ENCODE peak calls at places on chromosomes 5 and 9, in four cellular contexts. One of them, this sample, is unnamed.

GRCh38 chr9:136209232-136209631 is 4.3 kb upstream of the LHX3 start:
- DNase-seq in adipocyte: no peak
- DNase-seq in endodermal cell: no peak
- DNase-seq in T-helper 1 cell: no peak
- DNase-seq in this sample: no peak

GRCh38 chr5:135632806-135633205 is 54.0 kb upstream of the CXCL14 start:
- DNase-seq in adipocyte: no peak
- DNase-seq in endodermal cell: peak; percentile 10
- DNase-seq in T-helper 1 cell: no peak
- DNase-seq in this sample: no peak

GRCh38 chr5:158560170-158560569 is 539.5 kb downstream of the EBF1 start:
- DNase-seq in adipocyte: peak; percentile 67
- DNase-seq in endodermal cell: no peak
- DNase-seq in T-helper 1 cell: no peak
- DNase-seq in this sample: no peak

GRCh38 chr9:105309531-105309931 is 65.1 kb downstream of the SLC44A1 start:
- DNase-seq in adipocyte: no peak
- DNase-seq in endodermal cell: no peak
- DNase-seq in T-helper 1 cell: no peak
- DNase-seq in this sample: no peak

GRCh38 chr9:36169708-36170107 is 520 bp downstream of the CCIN start:
- DNase-seq in adipocyte: no peak
- DNase-seq in endodermal cell: no peak
- DNase-seq in T-helper 1 cell: no peak
- DNase-seq in this sample: no peak

GRCh38 chr5:149383399-149383798 is 4.3 kb upstream of the IL17B start:
- DNase-seq in adipocyte: no peak
- DNase-seq in endodermal cell: no peak
- DNase-seq in T-helper 1 cell: no peak
- DNase-seq in this sample: no peak

GRCh38 chr5:151739939-151740335 is 18.5 kb downstream of the ATOX1 start:
- DNase-seq in adipocyte: peak; percentile 90
- DNase-seq in endodermal cell: no peak
- DNase-seq in T-helper 1 cell: no peak
- DNase-seq in this sample: no peak

GRCh38 chr5:109838157-109838556 is 148.4 kb downstream of the MAN2A1 start:
- DNase-seq in adipocyte: no peak
- DNase-seq in endodermal cell: peak; percentile 64
- DNase-seq in T-helper 1 cell: no peak
- DNase-seq in this sample: peak; percentile 39

GRCh38 chr5:136772541-136772940 is 407.2 kb upstream of the TRPC7 start:
- DNase-seq in adipocyte: no peak
- DNase-seq in endodermal cell: no peak
- DNase-seq in T-helper 1 cell: no peak
- DNase-seq in this sample: no peak

GRCh38 chr9:93039456-93039855 is 19.0 kb upstream of the SUSD3 start:
- DNase-seq in adipocyte: no peak
- DNase-seq in endodermal cell: no peak
- DNase-seq in T-helper 1 cell: no peak
- DNase-seq in this sample: no peak

GRCh38 chr5:32312194-32312681 is 501 bp downstream of the MTMR12 start:
- DNase-seq in adipocyte: peak; percentile 84
- DNase-seq in endodermal cell: peak; percentile 81
- DNase-seq in T-helper 1 cell: no peak
- DNase-seq in this sample: peak; percentile 49

GRCh38 chr9:12464910-12465512 is 228.2 kb upstream of the TYRP1 start:
- DNase-seq in adipocyte: peak; percentile 68
- DNase-seq in endodermal cell: no peak
- DNase-seq in T-helper 1 cell: no peak
- DNase-seq in this sample: no peak

GRCh38 chr5:170737591-170737990 is 45.9 kb upstream of the GABRP start:
- DNase-seq in adipocyte: no peak
- DNase-seq in endodermal cell: peak; percentile 36
- DNase-seq in T-helper 1 cell: no peak
- DNase-seq in this sample: no peak

GRCh38 chr5:58294598-58295298 is 165.1 kb downstream of the PLK2 start:
- DNase-seq in adipocyte: no peak
- DNase-seq in endodermal cell: no peak
- DNase-seq in T-helper 1 cell: no peak
- DNase-seq in this sample: no peak

GRCh38 chr9:107437716-107438115 is 51.9 kb downstream of the KLF4 start:
- DNase-seq in adipocyte: no peak
- DNase-seq in endodermal cell: peak; percentile 64
- DNase-seq in T-helper 1 cell: no peak
- DNase-seq in this sample: no peak

GRCh38 chr9:134570726-134571325 is 70.8 kb upstream of the COL5A1 start:
- DNase-seq in adipocyte: no peak
- DNase-seq in endodermal cell: peak; percentile 35
- DNase-seq in T-helper 1 cell: no peak
- DNase-seq in this sample: no peak

GRCh38 chr9:76725181-76725580 is 39.1 kb upstream of the PCA3 start:
- DNase-seq in adipocyte: no peak
- DNase-seq in endodermal cell: no peak
- DNase-seq in T-helper 1 cell: no peak
- DNase-seq in this sample: no peak